ENCODE peak calls at places on chromosome 20, in six cellular contexts. S is kidney epithelial cell, K is fibroblast of the conjunctiva, M is right cardiac atrium, G is AG09319, L is tibial artery. F is an unnamed sample.

GRCh38 chr20:11111191-11111590 is 437.4 kb upstream of the JAG1 start:
- DNase-seq in S (no peak), K (no peak), M (no peak), G (no peak), L (no peak), F (no peak)

GRCh38 chr20:45343867-45344721 is 4.1 kb downstream of the SDC4 start:
- DNase-seq in S (peak; percentile 74), K (peak; percentile 82), M (peak; percentile 70), G (peak; percentile 63), L (peak; percentile 91), F (no peak)

GRCh38 chr20:57659789-57660509 is 39.7 kb upstream of the ZBP1 start:
- DNase-seq in S (no peak), K (no peak), M (no peak), G (no peak), L (peak; percentile 61), F (no peak)

GRCh38 chr20:47031821-47032220 is 137.2 kb downstream of the EYA2 start:
- DNase-seq in S (no peak), K (no peak), M (no peak), G (no peak), L (no peak), F (no peak)

GRCh38 chr20:6855074-6855473 is 87.6 kb downstream of the BMP2 start:
- DNase-seq in S (no peak), K (no peak), M (no peak), G (no peak), L (no peak), F (no peak)

GRCh38 chr20:11267131-11267761 is 593.4 kb upstream of the JAG1 start:
- DNase-seq in S (peak; percentile 86), K (peak; percentile 82), M (peak; percentile 48), G (peak; percentile 72), L (peak; percentile 74), F (peak; percentile 87)

GRCh38 chr20:53934421-53935352 is 135.7 kb downstream of the BCAS1 start:
- DNase-seq in S (no peak), K (no peak), M (peak; percentile 65), G (peak; percentile 62), L (no peak), F (no peak)

GRCh38 chr20:1440024-1440423 is 26.6 kb downstream of the NSFL1C start:
- DNase-seq in S (no peak), K (no peak), M (no peak), G (no peak), L (no peak), F (no peak)

GRCh38 chr20:6299451-6299850 is 176.6 kb upstream of the FERMT1 start:
- DNase-seq in S (peak; percentile 1), K (no peak), M (no peak), G (no peak), L (no peak), F (no peak)

GRCh38 chr20:33828912-33829560 is 17.9 kb downstream of the CHMP4B start:
- DNase-seq in S (no peak), K (no peak), M (no peak), G (no peak), L (no peak), F (peak; percentile 39)

GRCh38 chr20:45070932-45071632 is 29.8 kb downstream of the KCNS1 start:
- DNase-seq in S (no peak), K (no peak), M (no peak), G (no peak), L (no peak), F (no peak)

GRCh38 chr20:51480507-51481270 is 61.8 kb downstream of the NFATC2 start:
- DNase-seq in S (no peak), K (no peak), M (no peak), G (no peak), L (peak; percentile 4), F (no peak)

GRCh38 chr20:9498322-9498721 is 16.1 kb upstream of the LAMP5 start:
- DNase-seq in S (no peak), K (no peak), M (no peak), G (no peak), L (no peak), F (no peak)

GRCh38 chr20:24961384-24962181 is 12.5 kb downstream of the CST7 start:
- DNase-seq in S (no peak), K (no peak), M (no peak), G (no peak), L (no peak), F (no peak)

GRCh38 chr20:56155625-56156024 is 92.9 kb upstream of the MC3R start:
- DNase-seq in S (no peak), K (no peak), M (no peak), G (no peak), L (no peak), F (no peak)

GRCh38 chr20:13423472-13424173 is 202.5 kb downstream of the ISM1 start:
- DNase-seq in S (no peak), K (no peak), M (no peak), G (no peak), L (no peak), F (no peak)

GRCh38 chr20:25058797-25059486 is 1.0 kb upstream of the ACSS1 start:
- DNase-seq in S (no peak), K (no peak), M (peak; percentile 69), G (no peak), L (peak; percentile 77), F (no peak)